ENCODE peak calls at places on chromosomes 12 and 14, in ten cellular contexts. V is MCF 10A, R is astrocyte of the spinal cord, D is H1, O is GM10248, N is kidney, F is IMR-90, Z is OCI-LY7, W is WTC11, Y is nephron progenitor cell. H is an unnamed sample.

GRCh38 chr12:49892732-49893317 is 10.9 kb downstream of the FAIM2 start:
- DNase-seq in V (no peak), R (no peak), D (no peak), O (no peak), N (no peak), F (no peak), Z (no peak), W (no peak), Y (no peak), H (no peak)

GRCh38 chr14:55419663-55420062 is 8.0 kb upstream of the ATG14 start:
- DNase-seq in V (no peak), R (no peak), D (no peak), O (no peak), N (no peak), F (no peak), Z (no peak), W (no peak), Y (no peak), H (no peak)

GRCh38 chr12:45705404-45705803 is 24.1 kb upstream of the ARID2 start:
- DNase-seq in V (no peak), R (no peak), D (no peak), O (no peak), N (no peak), F (no peak), Z (no peak), W (no peak), Y (no peak), H (no peak)

GRCh38 chr14:91870001-91870400 is 2.7 kb upstream of the TC2N start:
- DNase-seq in V (no peak), R (no peak), D (no peak), O (no peak), N (no peak), F (no peak), Z (no peak), W (no peak), Y (no peak), H (peak)

GRCh38 chr14:100386121-100386520 is 63.0 kb downstream of the SLC25A47 start:
- DNase-seq in V (no peak), R (no peak), D (no peak), O (no peak), N (no peak), F (peak), Z (no peak), W (no peak), Y (no peak), H (no peak)

GRCh38 chr12:78115889-78116288 is 285.2 kb downstream of the NAV3 start:
- DNase-seq in V (no peak), R (no peak), D (no peak), O (no peak), N (no peak), F (peak), Z (no peak), W (no peak), Y (no peak), H (no peak)

GRCh38 chr14:75559451-75560187 is 18.8 kb upstream of the FLVCR2 start:
- DNase-seq in V (peak), R (peak), D (no peak), O (peak), N (peak), F (peak), Z (no peak), W (no peak), Y (no peak), H (peak)

GRCh38 chr14:90483551-90483950 is 86.7 kb downstream of the CALM1 start:
- DNase-seq in V (peak), R (no peak), D (no peak), O (peak), N (peak), F (no peak), Z (no peak), W (no peak), Y (no peak), H (peak)

GRCh38 chr12:125079943-125080645 is 14.9 kb downstream of the AACS start:
- DNase-seq in V (peak), R (no peak), D (no peak), O (no peak), N (no peak), F (no peak), Z (no peak), W (no peak), Y (no peak), H (no peak)

GRCh38 chr12:28611501-28611900 is 421.2 kb downstream of the CCDC91 start:
- DNase-seq in V (peak), R (no peak), D (no peak), O (no peak), N (no peak), F (no peak), Z (no peak), W (no peak), Y (no peak), H (no peak)

GRCh38 chr12:78096909-78097597 is 266.4 kb downstream of the NAV3 start:
- DNase-seq in V (no peak), R (peak), D (no peak), O (no peak), N (no peak), F (peak), Z (no peak), W (no peak), Y (no peak), H (no peak)

GRCh38 chr14:88166616-88167015 is 156.5 kb downstream of the KCNK10 start:
- DNase-seq in V (peak), R (peak), D (no peak), O (no peak), N (no peak), F (peak), Z (no peak), W (no peak), Y (no peak), H (no peak)

GRCh38 chr14:68312884-68313725 is 479.8 kb downstream of the ZFP36L1 start:
- DNase-seq in V (no peak), R (no peak), D (no peak), O (peak), N (no peak), F (no peak), Z (peak), W (no peak), Y (no peak), H (peak)

GRCh38 chr12:63036974-63037335 is 102.0 kb upstream of the PPM1H start:
- DNase-seq in V (no peak), R (no peak), D (no peak), O (no peak), N (no peak), F (no peak), Z (no peak), W (no peak), Y (no peak), H (no peak)

GRCh38 chr12:27709932-27710591 is 570 bp upstream of the MRPS35 start:
- DNase-seq in V (no peak), R (peak), D (no peak), O (no peak), N (no peak), F (peak), Z (no peak), W (no peak), Y (no peak), H (peak)

GRCh38 chr14:77040995-77041744 is 12.7 kb upstream of the IRF2BPL start:
- DNase-seq in V (no peak), R (no peak), D (no peak), O (no peak), N (peak), F (no peak), Z (no peak), W (no peak), Y (no peak), H (peak)

GRCh38 chr12:122851820-122852219 is 16.6 kb downstream of the HIP1R start:
- DNase-seq in V (peak), R (peak), D (no peak), O (no peak), N (peak), F (peak), Z (no peak), W (no peak), Y (no peak), H (no peak)

GRCh38 chr12:2551097-2551496 is 243.7 kb upstream of the FKBP4 start:
- DNase-seq in V (no peak), R (no peak), D (no peak), O (no peak), N (no peak), F (no peak), Z (no peak), W (no peak), Y (no peak), H (no peak)

GRCh38 chr14:101078105-101078891 is 174.8 kb upstream of the RTL1 start:
- DNase-seq in V (no peak), R (no peak), D (no peak), O (no peak), N (no peak), F (no peak), Z (no peak), W (no peak), Y (no peak), H (no peak)

GRCh38 chr14:54567634-54568561 is 970 bp downstream of the SAMD4A start:
- DNase-seq in V (peak), R (peak), D (no peak), O (peak), N (peak), F (no peak), Z (peak), W (peak), Y (peak), H (peak)

GRCh38 chr14:56813143-56813551 is 2.9 kb upstream of the OTX2 start:
- DNase-seq in V (no peak), R (no peak), D (no peak), O (no peak), N (no peak), F (no peak), Z (no peak), W (no peak), Y (no peak), H (no peak)

GRCh38 chr12:67942704-67943103 is 46.5 kb upstream of the IFNG-AS1 start:
- DNase-seq in V (no peak), R (no peak), D (no peak), O (no peak), N (no peak), F (no peak), Z (no peak), W (no peak), Y (no peak), H (no peak)

GRCh38 chr12:95789126-95790024 is 1.2 kb downstream of the NTN4 start:
- DNase-seq in V (peak), R (no peak), D (no peak), O (no peak), N (peak), F (peak), Z (no peak), W (peak), Y (peak), H (no peak)

DNA sequence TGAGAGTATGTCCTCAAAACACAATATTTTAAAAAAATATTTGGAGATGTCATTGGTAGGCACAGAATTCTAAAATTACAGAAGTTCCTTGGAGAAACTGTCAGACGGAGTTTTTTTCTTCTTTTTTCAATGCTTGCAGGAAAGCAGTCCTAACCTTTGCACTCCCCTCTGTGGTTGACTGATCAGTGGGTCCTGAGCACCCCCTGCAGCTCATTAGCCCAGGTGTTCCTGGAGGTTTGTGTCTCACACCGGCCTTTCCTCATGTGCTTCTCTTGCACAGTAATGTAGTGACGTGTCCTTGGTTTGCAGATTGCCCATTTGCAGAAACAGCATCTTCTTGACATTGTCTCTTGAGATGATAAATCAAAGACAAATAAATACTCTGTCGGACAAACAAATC is 513.0 kb downstream of the TMEM121 start:
- DNase-seq in V (peak), R (no peak), D (no peak), O (peak), N (no peak), F (no peak), Z (no peak), W (no peak), Y (no peak), H (peak)
- TF ChIP-seq CTCF in V (no peak), R (no peak), D (no peak), O (peak), N (peak), F (no peak), Z (no peak), W (no peak), Y (no peak), H (peak)

GRCh38 chr12:43733687-43734086 is 24.9 kb downstream of the PUS7L start:
- DNase-seq in V (no peak), R (no peak), D (no peak), O (no peak), N (no peak), F (no peak), Z (no peak), W (no peak), Y (no peak), H (no peak)
- TF ChIP-seq CTCF in V (no peak), R (no peak), D (no peak), O (no peak), N (no peak), F (no peak), Z (peak), W (no peak), Y (no peak), H (no peak)

GRCh38 chr12:118430516-118430915 is 54.2 kb downstream of the SUDS3 start:
- DNase-seq in V (no peak), R (no peak), D (no peak), O (no peak), N (no peak), F (no peak), Z (no peak), W (no peak), Y (no peak), H (no peak)

GRCh38 chr12:118439068-118439467 is 62.7 kb downstream of the SUDS3 start:
- DNase-seq in V (no peak), R (no peak), D (no peak), O (no peak), N (no peak), F (no peak), Z (no peak), W (no peak), Y (no peak), H (no peak)

GRCh38 chr12:118432812-118433540 is 56.6 kb downstream of the SUDS3 start:
- DNase-seq in V (no peak), R (peak), D (no peak), O (no peak), N (no peak), F (peak), Z (no peak), W (no peak), Y (no peak), H (no peak)

GRCh38 chr12:118436986-118437385 is 60.6 kb downstream of the SUDS3 start:
- DNase-seq in V (no peak), R (peak), D (no peak), O (no peak), N (no peak), F (peak), Z (no peak), W (no peak), Y (no peak), H (no peak)

GRCh38 chr12:118436002-118436724 is 59.8 kb downstream of the SUDS3 start:
- DNase-seq in V (peak), R (no peak), D (no peak), O (no peak), N (no peak), F (no peak), Z (peak), W (peak), Y (peak), H (peak)
- TF ChIP-seq CTCF in V (peak), R (no peak), D (peak), O (no peak), N (no peak), F (no peak), Z (peak), W (peak), Y (peak), H (no peak)

GRCh38 chr12:69466867-69467266 is 3.3 kb upstream of the FRS2 start:
- DNase-seq in V (no peak), R (no peak), D (peak), O (no peak), N (no peak), F (no peak), Z (peak), W (no peak), Y (no peak), H (no peak)
- TF ChIP-seq CTCF in V (no peak), R (no peak), D (no peak), O (peak), N (no peak), F (no peak), Z (peak), W (no peak), Y (no peak), H (no peak)

GRCh38 chr12:6725350-6725749 is 1.5 kb downstream of the COPS7A start:
- DNase-seq in V (no peak), R (no peak), D (no peak), O (no peak), N (no peak), F (no peak), Z (no peak), W (no peak), Y (no peak), H (no peak)

GRCh38 chr12:6734506-6735082 is 10.7 kb downstream of the COPS7A start:
- DNase-seq in V (no peak), R (no peak), D (no peak), O (no peak), N (peak), F (no peak), Z (no peak), W (no peak), Y (no peak), H (no peak)

GRCh38 chr12:6735448-6736191 is 11.8 kb downstream of the COPS7A start:
- DNase-seq in V (peak), R (peak), D (no peak), O (peak), N (peak), F (peak), Z (peak), W (peak), Y (peak), H (peak)

GRCh38 chr12:6729186-6729585 is 5.3 kb downstream of the COPS7A start:
- DNase-seq in V (no peak), R (no peak), D (no peak), O (no peak), N (peak), F (no peak), Z (no peak), W (no peak), Y (no peak), H (no peak)

DNA sequence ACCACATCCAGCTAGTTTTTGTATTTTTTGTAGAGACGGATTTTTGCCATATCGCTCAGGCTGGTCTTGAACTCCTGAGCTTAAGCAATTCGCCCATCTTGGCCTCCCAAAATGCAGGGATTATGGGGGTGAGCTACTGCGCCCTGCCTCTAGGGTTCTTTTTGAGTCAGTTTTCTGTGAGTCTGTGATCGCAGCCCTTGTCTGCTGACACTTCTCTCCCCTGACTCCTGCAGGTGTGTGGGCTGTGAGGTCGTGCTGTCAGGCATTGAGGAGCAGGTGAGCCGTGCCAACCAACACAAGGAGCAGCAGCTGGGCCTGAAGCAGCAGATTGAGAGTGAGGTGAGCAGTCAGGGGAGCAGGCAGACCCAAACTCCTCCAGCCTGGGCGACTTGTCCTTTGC is 6.3 kb downstream of the COPS7A start:
- DNase-seq in V (no peak), R (no peak), D (no peak), O (no peak), N (peak), F (no peak), Z (peak), W (no peak), Y (no peak), H (no peak)
- TF ChIP-seq CTCF in V (no peak), R (no peak), D (peak), O (no peak), N (no peak), F (no peak), Z (peak), W (no peak), Y (no peak), H (no peak)

GRCh38 chr14:69614592-69614991 is 3.2 kb downstream of the SUSD6 start:
- DNase-seq in V (no peak), R (no peak), D (no peak), O (no peak), N (no peak), F (no peak), Z (peak), W (no peak), Y (no peak), H (no peak)

GRCh38 chr14:69612014-69612758 is 790 bp downstream of the SUSD6 start:
- DNase-seq in V (peak), R (peak), D (no peak), O (no peak), N (peak), F (peak), Z (peak), W (peak), Y (no peak), H (peak)

GRCh38 chr14:69611264-69612013 is at the start of gene SUSD6:
- DNase-seq in V (peak), R (peak), D (peak), O (peak), N (peak), F (peak), Z (peak), W (peak), Y (peak), H (peak)

GRCh38 chr14:69613312-69614073 is 2.1 kb downstream of the SUSD6 start:
- DNase-seq in V (no peak), R (no peak), D (no peak), O (no peak), N (no peak), F (no peak), Z (no peak), W (no peak), Y (no peak), H (no peak)

GRCh38 chr14:69612759-69613145 is 1.4 kb downstream of the SUSD6 start:
- DNase-seq in V (peak), R (peak), D (no peak), O (no peak), N (no peak), F (no peak), Z (peak), W (no peak), Y (no peak), H (no peak)
- TF ChIP-seq CTCF in V (peak), R (peak), D (peak), O (peak), N (no peak), F (peak), Z (peak), W (no peak), Y (no peak), H (peak)

GRCh38 chr14:105937253-105938054 is 411.1 kb downstream of the TMEM121 start:
- DNase-seq in V (no peak), R (no peak), D (no peak), O (no peak), N (no peak), F (no peak), Z (no peak), W (no peak), Y (no peak), H (no peak)
- TF ChIP-seq CTCF in V (no peak), R (no peak), D (no peak), O (no peak), N (no peak), F (no peak), Z (no peak), W (no peak), Y (no peak), H (no peak)

DNA sequence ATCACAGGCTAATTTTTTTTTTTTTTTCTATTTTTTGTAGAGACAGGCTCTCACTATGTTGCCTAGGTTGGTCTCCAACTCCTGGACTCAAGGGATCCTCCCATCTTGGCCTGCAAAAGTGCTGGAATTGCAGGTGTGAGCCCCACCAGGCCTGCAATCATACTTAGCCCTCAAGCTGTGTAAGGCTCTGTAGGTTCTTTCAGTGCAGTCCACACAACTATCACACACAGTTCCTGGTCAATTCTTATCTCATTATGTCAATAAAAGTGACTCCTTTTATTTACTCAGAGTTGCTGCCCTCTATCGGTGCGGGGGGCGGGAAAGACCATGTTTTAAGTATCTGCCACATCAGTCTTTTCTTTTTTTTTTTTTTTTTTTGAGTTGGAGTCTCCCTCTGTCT is 29.0 kb downstream of the SLC2A3 start:
- DNase-seq in V (peak), R (peak), D (peak), O (peak), N (no peak), F (peak), Z (peak), W (peak), Y (peak), H (peak)
- TF ChIP-seq CTCF in V (peak), R (peak), D (peak), O (peak), N (no peak), F (peak), Z (peak), W (no peak), Y (no peak), H (no peak)

DNA sequence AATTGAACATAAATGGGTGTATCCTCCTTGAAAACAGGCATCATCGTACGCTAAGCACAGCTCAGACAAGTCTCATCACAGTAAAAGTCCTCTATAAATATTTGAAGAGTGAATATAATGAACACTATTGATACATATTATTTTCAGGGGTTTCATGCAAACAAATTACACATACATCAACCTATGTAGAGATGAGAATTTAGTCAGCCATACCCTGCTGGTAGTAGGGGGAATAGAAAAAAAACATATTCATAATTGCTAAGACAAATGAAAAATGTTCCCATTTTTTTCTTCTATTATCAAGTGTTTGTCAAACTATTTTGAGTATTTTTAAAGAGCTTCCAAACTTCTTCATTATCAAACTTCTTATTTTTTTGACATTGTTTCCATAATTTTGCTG is 205.6 kb upstream of the SOX5 start:
- DNase-seq in V (no peak), R (no peak), D (no peak), O (no peak), N (no peak), F (no peak), Z (no peak), W (no peak), Y (no peak), H (no peak)
- TF ChIP-seq CTCF in V (no peak), R (no peak), D (no peak), O (no peak), N (no peak), F (no peak), Z (no peak), W (no peak), Y (no peak), H (no peak)